ENCODE peak calls at places on chromosomes 6 and 20, in ten cellular contexts. One of them, this sample, is unnamed.

GRCh38 chr6:4225207-4225872 is 90.0 kb upstream of the ECI2 start:
- DNase-seq in GM06990: no peak
- DNase-seq in left cardiac atrium: no peak
- DNase-seq in MCF 10A: no peak
- DNase-seq in fibroblast of lung: peak; percentile 31
- DNase-seq in activated CD4-positive, CD25-positive, alpha-beta regulatory T cell: no peak
- DNase-seq in T-helper 2 cell treated with Interferon-gamma antibody and Interleukin-4, amounts not matched to agents 5 μg/mL and 100 μg/mL, for 36 hours: no peak
- DNase-seq in activated T-cell treated with anti-CD3 and anti-CD28 coated beads, Interleukin-2, amount 50 U/mL, for 72 hours: no peak
- DNase-seq in D721Med: no peak
- DNase-seq in NCI-H1436: no peak
- DNase-seq in this sample: no peak

GRCh38 chr20:36821964-36822437 is 48.4 kb upstream of the DSN1 start:
- DNase-seq in T-helper 2 cell treated with Interferon-gamma antibody and Interleukin-4, amounts not matched to agents 5 μg/mL and 100 μg/mL, for 36 hours: no peak
- DNase-seq in GM06990: no peak
- DNase-seq in D721Med: no peak
- DNase-seq in activated T-cell treated with anti-CD3 and anti-CD28 coated beads, Interleukin-2, amount 50 U/mL, for 72 hours: no peak
- DNase-seq in activated CD4-positive, CD25-positive, alpha-beta regulatory T cell: no peak
- DNase-seq in left cardiac atrium: no peak
- DNase-seq in MCF 10A: no peak
- DNase-seq in fibroblast of lung: no peak
- DNase-seq in NCI-H1436: no peak
- DNase-seq in this sample: no peak

GRCh38 chr20:17743677-17744076 is 43.9 kb downstream of the BANF2 start:
- DNase-seq in fibroblast of lung: no peak
- DNase-seq in activated T-cell treated with anti-CD3 and anti-CD28 coated beads, Interleukin-2, amount 50 U/mL, for 72 hours: no peak
- DNase-seq in MCF 10A: no peak
- DNase-seq in NCI-H1436: no peak
- DNase-seq in T-helper 2 cell treated with Interferon-gamma antibody and Interleukin-4, amounts not matched to agents 5 μg/mL and 100 μg/mL, for 36 hours: no peak
- DNase-seq in GM06990: no peak
- DNase-seq in activated CD4-positive, CD25-positive, alpha-beta regulatory T cell: no peak
- DNase-seq in D721Med: no peak
- DNase-seq in left cardiac atrium: no peak
- DNase-seq in this sample: no peak

GRCh38 chr6:31407699-31408098 is 4.3 kb downstream of the MICA start:
- DNase-seq in MCF 10A: peak; percentile 60
- DNase-seq in fibroblast of lung: peak; percentile 68
- DNase-seq in GM06990: no peak
- DNase-seq in activated CD4-positive, CD25-positive, alpha-beta regulatory T cell: no peak
- DNase-seq in activated T-cell treated with anti-CD3 and anti-CD28 coated beads, Interleukin-2, amount 50 U/mL, for 72 hours: no peak
- DNase-seq in D721Med: no peak
- DNase-seq in T-helper 2 cell treated with Interferon-gamma antibody and Interleukin-4, amounts not matched to agents 5 μg/mL and 100 μg/mL, for 36 hours: no peak
- DNase-seq in left cardiac atrium: no peak
- DNase-seq in NCI-H1436: no peak
- DNase-seq in this sample: peak; percentile 53

GRCh38 chr20:57830515-57830895 is 120.7 kb upstream of the PMEPA1 start:
- DNase-seq in fibroblast of lung: no peak
- DNase-seq in MCF 10A: no peak
- DNase-seq in activated T-cell treated with anti-CD3 and anti-CD28 coated beads, Interleukin-2, amount 50 U/mL, for 72 hours: no peak
- DNase-seq in T-helper 2 cell treated with Interferon-gamma antibody and Interleukin-4, amounts not matched to agents 5 μg/mL and 100 μg/mL, for 36 hours: no peak
- DNase-seq in NCI-H1436: no peak
- DNase-seq in GM06990: no peak
- DNase-seq in activated CD4-positive, CD25-positive, alpha-beta regulatory T cell: no peak
- DNase-seq in D721Med: no peak
- DNase-seq in left cardiac atrium: no peak
- DNase-seq in this sample: no peak

GRCh38 chr6:110682460-110682853 is 132.8 kb downstream of the CDK19 start:
- DNase-seq in activated T-cell treated with anti-CD3 and anti-CD28 coated beads, Interleukin-2, amount 50 U/mL, for 72 hours: peak; percentile 72
- DNase-seq in activated CD4-positive, CD25-positive, alpha-beta regulatory T cell: no peak
- DNase-seq in T-helper 2 cell treated with Interferon-gamma antibody and Interleukin-4, amounts not matched to agents 5 μg/mL and 100 μg/mL, for 36 hours: peak; percentile 58
- DNase-seq in MCF 10A: peak; percentile 87
- DNase-seq in D721Med: peak; percentile 18
- DNase-seq in NCI-H1436: peak; percentile 82
- DNase-seq in left cardiac atrium: peak; percentile 27
- DNase-seq in GM06990: peak; percentile 56
- DNase-seq in fibroblast of lung: peak; percentile 87
- DNase-seq in this sample: peak; percentile 61

GRCh38 chr20:45153756-45154155 is 20.9 kb upstream of the PI3 start:
- DNase-seq in GM06990: peak; percentile 17
- DNase-seq in T-helper 2 cell treated with Interferon-gamma antibody and Interleukin-4, amounts not matched to agents 5 μg/mL and 100 μg/mL, for 36 hours: no peak
- DNase-seq in activated T-cell treated with anti-CD3 and anti-CD28 coated beads, Interleukin-2, amount 50 U/mL, for 72 hours: no peak
- DNase-seq in activated CD4-positive, CD25-positive, alpha-beta regulatory T cell: no peak
- DNase-seq in NCI-H1436: no peak
- DNase-seq in left cardiac atrium: no peak
- DNase-seq in MCF 10A: no peak
- DNase-seq in D721Med: no peak
- DNase-seq in fibroblast of lung: no peak
- DNase-seq in this sample: no peak

GRCh38 chr6:36118550-36119107 is 11.7 kb upstream of the MAPK13 start:
- DNase-seq in left cardiac atrium: no peak
- DNase-seq in GM06990: no peak
- DNase-seq in activated T-cell treated with anti-CD3 and anti-CD28 coated beads, Interleukin-2, amount 50 U/mL, for 72 hours: peak; percentile 80
- DNase-seq in activated CD4-positive, CD25-positive, alpha-beta regulatory T cell: peak; percentile 29
- DNase-seq in NCI-H1436: no peak
- DNase-seq in MCF 10A: no peak
- DNase-seq in fibroblast of lung: no peak
- DNase-seq in T-helper 2 cell treated with Interferon-gamma antibody and Interleukin-4, amounts not matched to agents 5 μg/mL and 100 μg/mL, for 36 hours: peak; percentile 74
- DNase-seq in D721Med: no peak
- DNase-seq in this sample: no peak

GRCh38 chr20:2751868-2752630 is 48.4 kb downstream of the CPXM1 start:
- DNase-seq in GM06990: no peak
- DNase-seq in activated T-cell treated with anti-CD3 and anti-CD28 coated beads, Interleukin-2, amount 50 U/mL, for 72 hours: peak; percentile 70
- DNase-seq in D721Med: no peak
- DNase-seq in NCI-H1436: peak; percentile 35
- DNase-seq in fibroblast of lung: no peak
- DNase-seq in MCF 10A: no peak
- DNase-seq in activated CD4-positive, CD25-positive, alpha-beta regulatory T cell: peak; percentile 32
- DNase-seq in left cardiac atrium: no peak
- DNase-seq in T-helper 2 cell treated with Interferon-gamma antibody and Interleukin-4, amounts not matched to agents 5 μg/mL and 100 μg/mL, for 36 hours: peak; percentile 51
- DNase-seq in this sample: no peak

GRCh38 chr6:132142768-132143167 is 191.6 kb upstream of the CCN2 start:
- DNase-seq in T-helper 2 cell treated with Interferon-gamma antibody and Interleukin-4, amounts not matched to agents 5 μg/mL and 100 μg/mL, for 36 hours: no peak
- DNase-seq in left cardiac atrium: no peak
- DNase-seq in NCI-H1436: no peak
- DNase-seq in GM06990: no peak
- DNase-seq in MCF 10A: no peak
- DNase-seq in activated CD4-positive, CD25-positive, alpha-beta regulatory T cell: no peak
- DNase-seq in activated T-cell treated with anti-CD3 and anti-CD28 coated beads, Interleukin-2, amount 50 U/mL, for 72 hours: no peak
- DNase-seq in fibroblast of lung: no peak
- DNase-seq in D721Med: no peak
- DNase-seq in this sample: no peak

GRCh38 chr20:60787264-60787663 is 464.8 kb upstream of the CDH4 start:
- DNase-seq in GM06990: no peak
- DNase-seq in T-helper 2 cell treated with Interferon-gamma antibody and Interleukin-4, amounts not matched to agents 5 μg/mL and 100 μg/mL, for 36 hours: no peak
- DNase-seq in activated CD4-positive, CD25-positive, alpha-beta regulatory T cell: no peak
- DNase-seq in MCF 10A: no peak
- DNase-seq in D721Med: no peak
- DNase-seq in left cardiac atrium: no peak
- DNase-seq in fibroblast of lung: no peak
- DNase-seq in NCI-H1436: no peak
- DNase-seq in activated T-cell treated with anti-CD3 and anti-CD28 coated beads, Interleukin-2, amount 50 U/mL, for 72 hours: no peak
- DNase-seq in this sample: no peak

GRCh38 chr6:3306848-3307247 is 48.1 kb downstream of the PSMG4 start:
- DNase-seq in fibroblast of lung: no peak
- DNase-seq in GM06990: no peak
- DNase-seq in T-helper 2 cell treated with Interferon-gamma antibody and Interleukin-4, amounts not matched to agents 5 μg/mL and 100 μg/mL, for 36 hours: no peak
- DNase-seq in activated CD4-positive, CD25-positive, alpha-beta regulatory T cell: no peak
- DNase-seq in D721Med: no peak
- DNase-seq in left cardiac atrium: no peak
- DNase-seq in NCI-H1436: no peak
- DNase-seq in MCF 10A: no peak
- DNase-seq in activated T-cell treated with anti-CD3 and anti-CD28 coated beads, Interleukin-2, amount 50 U/mL, for 72 hours: no peak
- DNase-seq in this sample: no peak

GRCh38 chr6:129736105-129736504 is 26.1 kb upstream of the ARHGAP18 start:
- DNase-seq in MCF 10A: no peak
- DNase-seq in GM06990: no peak
- DNase-seq in T-helper 2 cell treated with Interferon-gamma antibody and Interleukin-4, amounts not matched to agents 5 μg/mL and 100 μg/mL, for 36 hours: no peak
- DNase-seq in D721Med: no peak
- DNase-seq in activated CD4-positive, CD25-positive, alpha-beta regulatory T cell: no peak
- DNase-seq in activated T-cell treated with anti-CD3 and anti-CD28 coated beads, Interleukin-2, amount 50 U/mL, for 72 hours: no peak
- DNase-seq in fibroblast of lung: no peak
- DNase-seq in NCI-H1436: no peak
- DNase-seq in left cardiac atrium: no peak
- DNase-seq in this sample: no peak

GRCh38 chr6:158767714-158768113 is 51.5 kb downstream of the EZR start:
- DNase-seq in GM06990: no peak
- DNase-seq in D721Med: no peak
- DNase-seq in T-helper 2 cell treated with Interferon-gamma antibody and Interleukin-4, amounts not matched to agents 5 μg/mL and 100 μg/mL, for 36 hours: no peak
- DNase-seq in left cardiac atrium: no peak
- DNase-seq in MCF 10A: no peak
- DNase-seq in activated CD4-positive, CD25-positive, alpha-beta regulatory T cell: no peak
- DNase-seq in NCI-H1436: no peak
- DNase-seq in activated T-cell treated with anti-CD3 and anti-CD28 coated beads, Interleukin-2, amount 50 U/mL, for 72 hours: no peak
- DNase-seq in fibroblast of lung: no peak
- DNase-seq in this sample: no peak

GRCh38 chr6:100466410-100467143 is 1.9 kb upstream of the SIM1 start:
- DNase-seq in activated CD4-positive, CD25-positive, alpha-beta regulatory T cell: no peak
- DNase-seq in NCI-H1436: no peak
- DNase-seq in activated T-cell treated with anti-CD3 and anti-CD28 coated beads, Interleukin-2, amount 50 U/mL, for 72 hours: no peak
- DNase-seq in left cardiac atrium: no peak
- DNase-seq in T-helper 2 cell treated with Interferon-gamma antibody and Interleukin-4, amounts not matched to agents 5 μg/mL and 100 μg/mL, for 36 hours: no peak
- DNase-seq in MCF 10A: no peak
- DNase-seq in D721Med: no peak
- DNase-seq in GM06990: no peak
- DNase-seq in fibroblast of lung: no peak
- DNase-seq in this sample: no peak

GRCh38 chr20:19828233-19828632 is 70.2 kb downstream of the RIN2 start:
- DNase-seq in T-helper 2 cell treated with Interferon-gamma antibody and Interleukin-4, amounts not matched to agents 5 μg/mL and 100 μg/mL, for 36 hours: peak; percentile 37
- DNase-seq in D721Med: no peak
- DNase-seq in MCF 10A: peak; percentile 72
- DNase-seq in GM06990: peak; percentile 59
- DNase-seq in fibroblast of lung: peak; percentile 35
- DNase-seq in activated T-cell treated with anti-CD3 and anti-CD28 coated beads, Interleukin-2, amount 50 U/mL, for 72 hours: peak; percentile 37
- DNase-seq in left cardiac atrium: no peak
- DNase-seq in NCI-H1436: no peak
- DNase-seq in activated CD4-positive, CD25-positive, alpha-beta regulatory T cell: no peak
- DNase-seq in this sample: no peak

GRCh38 chr20:46040902-46041535 is 12.0 kb downstream of the SLC12A5 start:
- DNase-seq in T-helper 2 cell treated with Interferon-gamma antibody and Interleukin-4, amounts not matched to agents 5 μg/mL and 100 μg/mL, for 36 hours: peak; percentile 31
- DNase-seq in D721Med: no peak
- DNase-seq in fibroblast of lung: peak; percentile 25
- DNase-seq in left cardiac atrium: no peak
- DNase-seq in NCI-H1436: no peak
- DNase-seq in activated T-cell treated with anti-CD3 and anti-CD28 coated beads, Interleukin-2, amount 50 U/mL, for 72 hours: peak; percentile 63
- DNase-seq in activated CD4-positive, CD25-positive, alpha-beta regulatory T cell: no peak
- DNase-seq in GM06990: no peak
- DNase-seq in MCF 10A: peak; percentile 57
- DNase-seq in this sample: no peak

GRCh38 chr6:43105538-43106218 is 29.6 kb downstream of the PTK7 start:
- DNase-seq in GM06990: no peak
- DNase-seq in MCF 10A: no peak
- DNase-seq in activated CD4-positive, CD25-positive, alpha-beta regulatory T cell: no peak
- DNase-seq in D721Med: no peak
- DNase-seq in left cardiac atrium: no peak
- DNase-seq in fibroblast of lung: no peak
- DNase-seq in T-helper 2 cell treated with Interferon-gamma antibody and Interleukin-4, amounts not matched to agents 5 μg/mL and 100 μg/mL, for 36 hours: no peak
- DNase-seq in NCI-H1436: no peak
- DNase-seq in activated T-cell treated with anti-CD3 and anti-CD28 coated beads, Interleukin-2, amount 50 U/mL, for 72 hours: no peak
- DNase-seq in this sample: no peak

GRCh38 chr6:3357669-3358068 is 98.9 kb downstream of the PSMG4 start:
- DNase-seq in activated CD4-positive, CD25-positive, alpha-beta regulatory T cell: no peak
- DNase-seq in D721Med: no peak
- DNase-seq in activated T-cell treated with anti-CD3 and anti-CD28 coated beads, Interleukin-2, amount 50 U/mL, for 72 hours: no peak
- DNase-seq in MCF 10A: no peak
- DNase-seq in T-helper 2 cell treated with Interferon-gamma antibody and Interleukin-4, amounts not matched to agents 5 μg/mL and 100 μg/mL, for 36 hours: no peak
- DNase-seq in NCI-H1436: no peak
- DNase-seq in left cardiac atrium: no peak
- DNase-seq in GM06990: no peak
- DNase-seq in fibroblast of lung: no peak
- DNase-seq in this sample: peak; percentile 86

GRCh38 chr6:7815716-7816115 is 89.8 kb downstream of the BMP6 start:
- DNase-seq in D721Med: no peak
- DNase-seq in left cardiac atrium: no peak
- DNase-seq in NCI-H1436: no peak
- DNase-seq in activated T-cell treated with anti-CD3 and anti-CD28 coated beads, Interleukin-2, amount 50 U/mL, for 72 hours: no peak
- DNase-seq in T-helper 2 cell treated with Interferon-gamma antibody and Interleukin-4, amounts not matched to agents 5 μg/mL and 100 μg/mL, for 36 hours: no peak
- DNase-seq in fibroblast of lung: no peak
- DNase-seq in GM06990: no peak
- DNase-seq in activated CD4-positive, CD25-positive, alpha-beta regulatory T cell: no peak
- DNase-seq in MCF 10A: no peak
- DNase-seq in this sample: no peak

GRCh38 chr6:113707194-113707593 is 150.0 kb upstream of the MARCKS start:
- DNase-seq in activated T-cell treated with anti-CD3 and anti-CD28 coated beads, Interleukin-2, amount 50 U/mL, for 72 hours: no peak
- DNase-seq in T-helper 2 cell treated with Interferon-gamma antibody and Interleukin-4, amounts not matched to agents 5 μg/mL and 100 μg/mL, for 36 hours: no peak
- DNase-seq in NCI-H1436: no peak
- DNase-seq in fibroblast of lung: no peak
- DNase-seq in GM06990: no peak
- DNase-seq in D721Med: no peak
- DNase-seq in left cardiac atrium: no peak
- DNase-seq in MCF 10A: no peak
- DNase-seq in activated CD4-positive, CD25-positive, alpha-beta regulatory T cell: no peak
- DNase-seq in this sample: no peak

GRCh38 chr6:118400582-118400981 is 147.5 kb upstream of the PLN start:
- DNase-seq in activated CD4-positive, CD25-positive, alpha-beta regulatory T cell: no peak
- DNase-seq in T-helper 2 cell treated with Interferon-gamma antibody and Interleukin-4, amounts not matched to agents 5 μg/mL and 100 μg/mL, for 36 hours: no peak
- DNase-seq in D721Med: no peak
- DNase-seq in MCF 10A: peak; percentile 33
- DNase-seq in activated T-cell treated with anti-CD3 and anti-CD28 coated beads, Interleukin-2, amount 50 U/mL, for 72 hours: no peak
- DNase-seq in NCI-H1436: no peak
- DNase-seq in GM06990: no peak
- DNase-seq in fibroblast of lung: peak; percentile 29
- DNase-seq in left cardiac atrium: no peak
- DNase-seq in this sample: no peak

GRCh38 chr20:50129662-50130345 is 16.9 kb upstream of the UBE2V1 start:
- DNase-seq in D721Med: no peak
- DNase-seq in T-helper 2 cell treated with Interferon-gamma antibody and Interleukin-4, amounts not matched to agents 5 μg/mL and 100 μg/mL, for 36 hours: no peak
- DNase-seq in GM06990: no peak
- DNase-seq in activated T-cell treated with anti-CD3 and anti-CD28 coated beads, Interleukin-2, amount 50 U/mL, for 72 hours: no peak
- DNase-seq in activated CD4-positive, CD25-positive, alpha-beta regulatory T cell: no peak
- DNase-seq in MCF 10A: no peak
- DNase-seq in left cardiac atrium: no peak
- DNase-seq in NCI-H1436: no peak
- DNase-seq in fibroblast of lung: no peak
- DNase-seq in this sample: no peak

GRCh38 chr20:59588236-59588855 is 16.0 kb upstream of the PHACTR3 start:
- DNase-seq in GM06990: no peak
- DNase-seq in fibroblast of lung: no peak
- DNase-seq in NCI-H1436: no peak
- DNase-seq in MCF 10A: no peak
- DNase-seq in T-helper 2 cell treated with Interferon-gamma antibody and Interleukin-4, amounts not matched to agents 5 μg/mL and 100 μg/mL, for 36 hours: no peak
- DNase-seq in activated T-cell treated with anti-CD3 and anti-CD28 coated beads, Interleukin-2, amount 50 U/mL, for 72 hours: no peak
- DNase-seq in left cardiac atrium: no peak
- DNase-seq in activated CD4-positive, CD25-positive, alpha-beta regulatory T cell: no peak
- DNase-seq in D721Med: no peak
- DNase-seq in this sample: no peak

GRCh38 chr6:168934856-168935627 is 318.6 kb downstream of the THBS2 start:
- DNase-seq in activated CD4-positive, CD25-positive, alpha-beta regulatory T cell: no peak
- DNase-seq in fibroblast of lung: peak; percentile 8
- DNase-seq in left cardiac atrium: no peak
- DNase-seq in activated T-cell treated with anti-CD3 and anti-CD28 coated beads, Interleukin-2, amount 50 U/mL, for 72 hours: no peak
- DNase-seq in D721Med: no peak
- DNase-seq in MCF 10A: no peak
- DNase-seq in NCI-H1436: no peak
- DNase-seq in GM06990: no peak
- DNase-seq in T-helper 2 cell treated with Interferon-gamma antibody and Interleukin-4, amounts not matched to agents 5 μg/mL and 100 μg/mL, for 36 hours: no peak
- DNase-seq in this sample: no peak

GRCh38 chr20:47568019-47568418 is 66.3 kb downstream of the NCOA3 start:
- DNase-seq in activated T-cell treated with anti-CD3 and anti-CD28 coated beads, Interleukin-2, amount 50 U/mL, for 72 hours: no peak
- DNase-seq in MCF 10A: peak; percentile 27
- DNase-seq in activated CD4-positive, CD25-positive, alpha-beta regulatory T cell: no peak
- DNase-seq in NCI-H1436: no peak
- DNase-seq in fibroblast of lung: peak; percentile 90
- DNase-seq in GM06990: no peak
- DNase-seq in D721Med: no peak
- DNase-seq in left cardiac atrium: no peak
- DNase-seq in T-helper 2 cell treated with Interferon-gamma antibody and Interleukin-4, amounts not matched to agents 5 μg/mL and 100 μg/mL, for 36 hours: no peak
- DNase-seq in this sample: no peak

GRCh38 chr20:14599613-14600012 is 262.2 kb upstream of the FLRT3 start:
- DNase-seq in left cardiac atrium: no peak
- DNase-seq in fibroblast of lung: no peak
- DNase-seq in T-helper 2 cell treated with Interferon-gamma antibody and Interleukin-4, amounts not matched to agents 5 μg/mL and 100 μg/mL, for 36 hours: no peak
- DNase-seq in GM06990: no peak
- DNase-seq in D721Med: no peak
- DNase-seq in activated CD4-positive, CD25-positive, alpha-beta regulatory T cell: no peak
- DNase-seq in MCF 10A: no peak
- DNase-seq in NCI-H1436: no peak
- DNase-seq in activated T-cell treated with anti-CD3 and anti-CD28 coated beads, Interleukin-2, amount 50 U/mL, for 72 hours: no peak
- DNase-seq in this sample: no peak

GRCh38 chr6:130259140-130259539 is 36.4 kb upstream of the SAMD3 start:
- DNase-seq in MCF 10A: no peak
- DNase-seq in activated CD4-positive, CD25-positive, alpha-beta regulatory T cell: no peak
- DNase-seq in fibroblast of lung: no peak
- DNase-seq in T-helper 2 cell treated with Interferon-gamma antibody and Interleukin-4, amounts not matched to agents 5 μg/mL and 100 μg/mL, for 36 hours: no peak
- DNase-seq in D721Med: no peak
- DNase-seq in left cardiac atrium: no peak
- DNase-seq in GM06990: no peak
- DNase-seq in activated T-cell treated with anti-CD3 and anti-CD28 coated beads, Interleukin-2, amount 50 U/mL, for 72 hours: no peak
- DNase-seq in NCI-H1436: no peak
- DNase-seq in this sample: no peak